ENCODE peak calls at places on chromosome 2, in nine cellular contexts. Z, A, Y, W, T, P, M, I and O are unnamed samples.

GRCh38 chr2:143263045-143263625 is 133.9 kb downstream of the ARHGAP15 start:
- DNase-seq in A (no peak), Y (peak; percentile 9), Z (no peak), P (no peak), I (no peak), M (no peak), W (no peak), T (no peak), O (no peak)

GRCh38 chr2:234366891-234367290 is 130.0 kb downstream of the ARL4C start:
- DNase-seq in Y (no peak), M (no peak), T (peak; percentile 44), W (no peak), A (no peak), Z (no peak), P (no peak), I (no peak), O (peak; percentile 71)

GRCh38 chr2:17538022-17538843 is 2.3 kb upstream of the VSNL1 start:
- DNase-seq in A (no peak), Z (no peak), W (no peak), P (no peak), Y (peak; percentile 35), T (peak; percentile 30), I (no peak), M (no peak), O (no peak)

GRCh38 chr2:192124576-192124975 is 70.2 kb downstream of the TMEFF2 start:
- DNase-seq in P (no peak), Z (no peak), M (no peak), Y (no peak), W (no peak), I (no peak), A (no peak), T (no peak), O (no peak)

GRCh38 chr2:46297546-46298271 is 502 bp downstream of the EPAS1 start:
- DNase-seq in M (peak; percentile 89), A (peak; percentile 44), Y (no peak), I (peak; percentile 91), P (no peak), Z (no peak), W (no peak), T (no peak), O (peak; percentile 88)

GRCh38 chr2:236568068-236568921 is 1.3 kb upstream of the ACKR3 start:
- DNase-seq in W (no peak), Z (no peak), P (no peak), T (peak; percentile 30), Y (no peak), I (peak; percentile 57), M (peak; percentile 52), A (no peak), O (peak; percentile 63)

GRCh38 chr2:62038980-62039771 is 133.7 kb downstream of the COMMD1 start:
- DNase-seq in W (peak; percentile 78), Y (peak; percentile 24), P (no peak), Z (peak; percentile 98), A (no peak), T (peak; percentile 94), I (no peak), M (peak; percentile 17), O (no peak)

GRCh38 chr2:134900151-134900550 is 18.5 kb upstream of the CCNT2 start:
- DNase-seq in P (no peak), W (no peak), Y (peak; percentile 69), A (no peak), I (no peak), Z (no peak), T (no peak), M (no peak), O (no peak)

GRCh38 chr2:41610501-41611242 is 437.1 kb upstream of the PKDCC start:
- DNase-seq in A (no peak), I (no peak), T (peak; percentile 77), Z (no peak), P (no peak), W (no peak), M (no peak), Y (peak; percentile 60), O (no peak)

GRCh38 chr2:24717263-24717951 is 75.8 kb downstream of the PTRHD1 start:
- DNase-seq in M (no peak), Z (no peak), T (no peak), A (no peak), I (no peak), W (no peak), Y (no peak), P (no peak), O (no peak)

GRCh38 chr2:118495278-118495677 is 352.2 kb downstream of the EN1 start:
- DNase-seq in A (no peak), P (no peak), M (no peak), W (no peak), Z (no peak), Y (no peak), I (no peak), T (no peak), O (no peak)

GRCh38 chr2:109173311-109174171 is 44.5 kb downstream of the SH3RF3 start:
- DNase-seq in A (peak; percentile 17), W (peak; percentile 67), Z (no peak), T (peak; percentile 94), P (no peak), M (no peak), Y (peak; percentile 90), I (peak; percentile 25), O (no peak)

GRCh38 chr2:39181297-39181696 is 60.4 kb upstream of the SOS1 start:
- DNase-seq in A (no peak), I (no peak), P (no peak), Y (no peak), W (no peak), T (no peak), Z (no peak), M (no peak), O (no peak)

GRCh38 chr2:199807966-199808365 is 43.0 kb downstream of the FTCDNL1 start:
- DNase-seq in T (no peak), I (no peak), W (no peak), Z (no peak), A (no peak), Y (no peak), M (no peak), P (no peak), O (no peak)

GRCh38 chr2:73233154-73233931 is at the start of gene PRADC1:
- DNase-seq in M (peak; percentile 100), T (peak; percentile 100), W (peak; percentile 98), Y (peak; percentile 100), I (peak; percentile 99), A (peak; percentile 100), P (peak; percentile 99), Z (peak; percentile 97), O (peak; percentile 100)

GRCh38 chr2:225670111-225670974 is 270.8 kb downstream of the NYAP2 start:
- DNase-seq in P (peak; percentile 8), M (no peak), A (no peak), W (no peak), Y (peak; percentile 2), I (no peak), T (peak; percentile 78), Z (no peak), O (no peak)

DNA sequence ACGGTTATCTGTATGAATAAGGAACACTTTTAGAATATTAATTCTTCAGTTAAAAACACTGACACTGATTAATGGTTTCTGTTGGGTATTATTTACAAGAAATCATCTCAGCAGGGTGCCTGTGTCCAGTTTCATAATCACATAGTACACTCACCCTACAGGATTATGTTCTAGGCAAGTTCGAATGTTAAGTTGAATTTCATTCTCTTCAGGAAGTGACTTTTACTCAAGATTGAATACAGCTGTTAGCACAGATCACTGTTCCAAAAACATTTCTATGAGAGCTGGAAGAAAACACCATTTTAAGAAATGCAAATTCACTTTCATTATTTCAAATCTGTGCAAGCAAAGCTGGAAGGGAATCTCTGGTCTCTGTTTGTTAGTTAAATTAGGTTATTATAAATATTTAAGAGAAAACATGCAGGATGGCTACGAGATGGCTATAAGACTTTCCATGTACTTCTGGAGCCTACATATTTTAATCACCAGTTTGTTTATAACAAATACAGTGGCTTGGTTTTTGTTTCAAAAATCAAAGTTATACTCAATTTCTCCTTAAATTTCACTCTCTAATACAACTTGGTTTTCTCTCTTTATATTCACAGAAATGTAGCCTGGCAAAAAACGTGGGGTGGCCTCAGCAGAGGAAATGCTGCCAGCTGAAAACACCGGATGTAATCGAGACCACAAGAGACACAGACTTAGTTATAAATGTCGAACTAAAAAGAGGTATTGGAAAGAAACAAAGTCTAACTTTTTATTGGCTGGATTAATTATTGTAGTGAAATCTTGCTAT is 65.8 kb downstream of the RBMS1 start:
- DNase-seq in M (peak; percentile 35), Y (peak; percentile 63), P (no peak), I (no peak), Z (no peak), W (peak; percentile 88), T (peak; percentile 90), A (no peak), O (no peak)
- H3K4me3 ChIP-seq in M (no peak overlapping the region), Y (no peak overlapping the region), P (no peak overlapping the region), I (no peak overlapping the region), Z (no peak overlapping the region), W (peak overlapping the region; percentile 39), T (no peak overlapping the region), A (no peak overlapping the region), O (no peak overlapping the region)

DNA sequence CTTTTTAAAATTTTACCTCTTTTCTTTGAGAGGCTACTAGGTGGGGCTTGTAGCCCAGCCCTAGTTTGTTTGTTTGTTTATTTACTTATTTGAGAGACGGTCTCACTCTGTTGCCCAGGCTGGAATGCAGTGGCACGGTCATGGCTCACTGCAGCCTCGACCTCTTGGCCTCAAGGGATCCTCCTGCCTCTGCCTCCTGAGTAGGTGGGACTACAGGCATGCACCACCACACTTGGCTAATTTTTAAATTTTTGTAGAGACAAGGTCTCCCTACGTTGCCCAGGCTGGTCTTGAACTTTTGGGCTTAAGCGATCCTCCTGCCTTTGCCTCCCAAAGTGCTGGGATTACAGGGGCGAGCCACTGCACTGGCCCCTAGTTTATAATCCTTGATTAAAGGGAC is 35.0 kb downstream of the ERLEC1 start:
- DNase-seq in W (no peak), A (no peak), T (no peak), Y (no peak), Z (no peak), P (no peak), I (no peak), M (no peak), O (no peak)
- H3K4me3 ChIP-seq in W (no peak overlapping the region), A (no peak overlapping the region), T (no peak overlapping the region), Y (no peak overlapping the region), Z (no peak overlapping the region), P (no peak overlapping the region), I (no peak overlapping the region), M (no peak overlapping the region), O (no peak overlapping the region)

GRCh38 chr2:43276962-43277383 is 50.6 kb upstream of the ZFP36L2 start:
- DNase-seq in T (peak; percentile 36), I (peak; percentile 36), M (peak; percentile 19), Z (no peak), W (no peak), A (no peak), P (no peak), Y (no peak), O (no peak)
- H3K4me3 ChIP-seq in T (no peak overlapping the region), I (no peak overlapping the region), M (no peak overlapping the region), Z (no peak overlapping the region), W (no peak overlapping the region), A (no peak overlapping the region), P (no peak overlapping the region), Y (no peak overlapping the region), O (no peak overlapping the region)

DNA sequence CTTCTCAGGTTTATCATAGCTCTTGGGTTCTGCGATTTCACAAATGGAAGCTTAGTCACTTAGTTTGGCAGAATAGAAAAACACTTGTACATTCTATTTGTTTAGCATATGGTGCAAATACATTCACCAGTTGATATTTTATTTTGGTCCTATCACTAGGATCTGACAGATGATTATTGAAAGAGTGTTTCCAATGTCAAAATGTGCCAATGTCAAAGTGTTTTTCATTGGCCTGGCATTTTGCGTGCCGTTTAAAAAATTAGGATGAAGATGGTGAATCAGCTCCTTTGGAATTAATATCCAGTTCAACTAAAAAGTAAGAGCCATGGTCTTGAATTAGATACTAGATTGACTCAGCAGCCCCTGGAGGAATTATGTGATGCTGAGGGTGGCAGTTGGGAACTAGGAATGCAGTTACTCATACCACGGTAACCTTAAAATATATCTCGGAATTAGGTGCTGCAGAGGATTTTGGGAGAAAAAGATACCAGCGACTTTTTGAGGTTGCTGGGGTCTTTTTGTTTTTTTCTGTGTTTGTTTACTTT is 87.0 kb downstream of the SPHKAP start:
- DNase-seq in P (no peak), M (no peak), I (no peak), T (no peak), Y (no peak), W (no peak), Z (no peak), A (no peak), O (no peak)
- H3K4me3 ChIP-seq in P (no peak overlapping the region), M (no peak overlapping the region), I (no peak overlapping the region), T (no peak overlapping the region), Y (no peak overlapping the region), W (no peak overlapping the region), Z (no peak overlapping the region), A (no peak overlapping the region), O (no peak overlapping the region)